ENCODE peak calls at places on chromosomes 16 and 17, in five cellular contexts. O is RWPE2, X is uterus, C is astrocyte of the cerebellum, J is AG09309. U is an unnamed sample.

GRCh38 chr16:89924298-89924924 is 1.3 kb downstream of the TUBB3 start:
- DNase-seq in J (no peak), O (peak), X (no peak), C (no peak), U (no peak)

GRCh38 chr16:71591917-71592316 is 15.0 kb upstream of the TAT start:
- DNase-seq in X (no peak), C (no peak), J (no peak), O (no peak), U (no peak)

GRCh38 chr17:81027591-81028505 is 7.1 kb upstream of the BAIAP2 start:
- DNase-seq in J (no peak), X (no peak), C (no peak), O (no peak), U (no peak)

GRCh38 chr17:65047939-65048338 is 8.6 kb downstream of the GNA13 start:
- DNase-seq in C (no peak), O (no peak), X (no peak), J (no peak), U (no peak)

GRCh38 chr17:36731806-36732205 is 130.4 kb downstream of the MRM1 start:
- DNase-seq in X (no peak), C (no peak), J (no peak), O (no peak), U (no peak)

GRCh38 chr17:50889528-50890118 is 23.5 kb upstream of the TOB1 start:
- DNase-seq in C (no peak), J (no peak), O (no peak), X (no peak), U (no peak)

GRCh38 chr17:2292100-2292499 is 11.5 kb downstream of the SMG6 start:
- DNase-seq in X (no peak), C (no peak), J (no peak), O (no peak), U (no peak)

GRCh38 chr17:19019041-19019941 is 14.7 kb upstream of the FAM83G start:
- DNase-seq in X (no peak), C (no peak), O (peak), J (no peak), U (no peak)

GRCh38 chr17:40442392-40443195 is 656 bp upstream of the IGFBP4 start:
- DNase-seq in J (no peak), C (no peak), X (peak), O (no peak), U (no peak)

GRCh38 chr17:41339571-41340169 is 11.0 kb downstream of the KRT33A start:
- DNase-seq in J (no peak), O (no peak), C (no peak), X (no peak), U (no peak)

GRCh38 chr17:61294777-61295176 is 104.9 kb upstream of the TBX2 start:
- DNase-seq in X (no peak), J (no peak), C (no peak), O (no peak), U (no peak)

GRCh38 chr16:30054959-30055553 is 10.5 kb upstream of the ALDOA start:
- DNase-seq in J (no peak), X (no peak), C (no peak), O (peak), U (no peak)

GRCh38 chr17:48545022-48545376 is at the start of gene HOXB2:
- DNase-seq in J (no peak), O (no peak), C (no peak), X (peak), U (no peak)

GRCh38 chr16:12272264-12272663 is 295.7 kb downstream of the SNX29 start:
- DNase-seq in O (peak), X (no peak), J (no peak), C (no peak), U (no peak)

GRCh38 chr17:64786337-64786736 is 124.2 kb upstream of the SMURF2 start:
- DNase-seq in X (no peak), O (no peak), C (no peak), J (no peak), U (no peak)

GRCh38 chr17:5832886-5833285 is 237.3 kb upstream of the WSCD1 start:
- DNase-seq in C (peak), O (no peak), J (no peak), X (no peak), U (peak)

GRCh38 chr16:89711601-89712475 is 8.9 kb downstream of the VPS9D1 start:
- DNase-seq in X (no peak), J (no peak), C (no peak), O (peak), U (no peak)

GRCh38 chr16:3536271-3536671 is 35.5 kb downstream of the CLUAP1 start:
- DNase-seq in O (no peak), X (no peak), J (no peak), C (peak), U (no peak)

GRCh38 chr17:75876190-75876937 is 2.0 kb downstream of the TRIM47 start:
- DNase-seq in O (peak), J (no peak), C (no peak), X (peak), U (no peak)

GRCh38 chr16:30778549-30779244 is 8.3 kb downstream of the ZNF629 start:
- DNase-seq in J (no peak), O (no peak), C (no peak), X (no peak), U (no peak)

GRCh38 chr17:44587339-44587738 is 30.1 kb downstream of the FZD2 start:
- DNase-seq in C (peak), X (peak), J (peak), O (peak), U (peak)

GRCh38 chr17:73174126-73174525 is 9.3 kb downstream of the SSTR2 start:
- DNase-seq in O (no peak), C (no peak), J (no peak), X (no peak), U (no peak)

GRCh38 chr16:77711775-77712174 is 10.5 kb upstream of the NUDT7 start:
- DNase-seq in X (no peak), J (no peak), O (no peak), C (peak), U (no peak)

GRCh38 chr17:77320046-77320445 is 179.3 kb downstream of the SEC14L1 start:
- DNase-seq in O (peak), J (no peak), X (peak), C (no peak), U (no peak)

GRCh38 chr16:11250091-11250785 is 5.8 kb downstream of the SOCS1 start:
- DNase-seq in X (no peak), O (no peak), J (no peak), C (no peak), U (no peak)

GRCh38 chr16:29146266-29146665 is 161.4 kb downstream of the LAT start:
- DNase-seq in J (no peak), O (peak), C (no peak), X (no peak), U (no peak)

GRCh38 chr16:56933828-56934598 is 2.1 kb downstream of the HERPUD1 start:
- DNase-seq in J (no peak), C (no peak), O (no peak), X (no peak), U (no peak)

GRCh38 chr17:77874303-77875050 is 84.0 kb upstream of the TNRC6C start:
- DNase-seq in J (no peak), C (no peak), O (no peak), X (no peak), U (no peak)

GRCh38 chr17:19386974-19387920 is at the start of gene MFAP4:
- DNase-seq in C (peak), J (peak), X (peak), O (no peak), U (peak)

GRCh38 chr16:67014641-67015315 is 14.2 kb upstream of the CBFB start:
- DNase-seq in X (peak), J (no peak), O (peak), C (no peak), U (no peak)

GRCh38 chr16:67016143-67016542 is 12.8 kb upstream of the CBFB start:
- DNase-seq in J (no peak), C (no peak), O (peak), X (peak), U (no peak)

GRCh38 chr16:67016681-67017450 is 12.1 kb upstream of the CBFB start:
- DNase-seq in X (peak), J (no peak), C (no peak), O (peak), U (no peak)

GRCh38 chr16:67013823-67014640 is 14.9 kb upstream of the CBFB start:
- DNase-seq in O (peak), X (peak), C (no peak), J (no peak), U (no peak)

GRCh38 chr16:67015317-67015731 is 13.6 kb upstream of the CBFB start:
- DNase-seq in C (no peak), O (peak), X (peak), J (no peak), U (no peak)
- TF ChIP-seq CTCF in C (no peak), O (peak), X (no peak), J (no peak), U (no peak)

DNA sequence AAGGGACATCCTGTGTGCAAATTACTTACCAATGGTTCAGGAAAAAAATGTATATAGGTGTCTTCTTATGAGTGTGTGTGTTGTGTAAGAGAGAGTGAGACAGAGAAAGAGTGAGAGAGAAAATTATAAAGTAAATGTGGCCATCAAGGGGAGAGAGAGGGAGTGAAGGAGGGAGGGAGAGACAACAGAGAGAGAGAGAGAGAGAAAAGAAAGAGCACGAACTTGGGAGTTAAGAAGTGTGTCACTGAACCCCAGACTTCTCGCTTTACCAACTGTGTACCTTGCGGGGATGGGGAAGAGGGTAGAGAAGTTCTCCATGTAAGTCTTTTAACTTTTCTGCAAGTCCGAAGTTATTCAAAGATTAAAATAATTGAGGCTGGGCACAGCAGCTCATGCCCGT is 28.8 kb upstream of the ARL4D start:
- DNase-seq in X (peak), O (no peak), C (no peak), J (no peak), U (no peak)
- H3K4me3 ChIP-seq in X (no peak), O (no peak), C (no peak), J (no peak), U (no peak)

GRCh38 chr16:23527961-23528634 is 17.8 kb upstream of the GGA2 start:
- DNase-seq in O (no peak), J (no peak), C (no peak), X (no peak), U (no peak)
- TF ChIP-seq CTCF in O (no peak), J (no peak), C (no peak), X (no peak), U (no peak)

GRCh38 chr17:82553210-82553930 is 33.8 kb downstream of the FOXK2 start:
- DNase-seq in C (no peak), J (no peak), X (no peak), O (no peak), U (no peak)
- H3K4me3 ChIP-seq in C (no peak), J (no peak), X (no peak), O (no peak), U (no peak)

GRCh38 chr17:68539536-68540469 is 27.6 kb downstream of the PRKAR1A start:
- DNase-seq in O (no peak), C (no peak), J (no peak), X (peak), U (peak)
- TF ChIP-seq CTCF in O (peak), C (peak), J (peak), X (peak), U (peak)

DNA sequence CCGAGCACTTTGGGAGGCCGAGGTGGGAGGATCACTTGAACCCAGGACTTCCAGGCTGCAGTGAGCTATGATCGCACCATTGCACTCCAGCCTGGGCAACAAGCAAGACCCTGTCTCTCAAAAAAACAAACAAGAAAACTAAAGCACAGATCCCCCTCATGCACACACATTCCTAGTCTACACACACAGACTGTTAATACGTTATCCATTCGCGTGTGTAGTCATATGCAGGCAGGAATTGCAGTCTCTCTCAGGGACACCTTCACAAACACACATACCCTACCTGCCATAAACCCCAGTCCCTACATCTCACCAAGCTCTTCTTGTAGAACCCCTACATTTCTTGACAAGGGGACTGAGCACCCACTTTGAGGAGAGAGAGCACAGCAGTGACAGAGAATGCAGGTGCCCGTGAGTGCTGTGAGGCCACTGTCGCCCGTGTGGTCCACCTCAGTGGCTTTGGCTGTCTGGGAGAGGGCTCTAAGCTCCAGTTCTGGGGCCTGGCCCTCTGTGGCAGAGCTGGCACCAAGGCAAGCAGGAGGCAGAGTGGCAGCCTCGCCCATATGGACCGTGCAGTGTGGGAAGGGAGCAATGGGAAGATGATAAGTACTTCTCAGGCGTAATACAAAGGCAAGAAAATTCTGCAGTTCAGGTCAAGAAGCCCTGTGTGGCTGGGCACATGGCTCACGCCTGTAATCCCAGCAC is 59.0 kb upstream of the RPH3AL start:
- DNase-seq in C (no peak), X (no peak), J (no peak), O (no peak), U (no peak)
- H3K4me3 ChIP-seq in C (peak), X (no peak), J (peak), O (no peak), U (peak)

GRCh38 chr17:33964344-33964979 is 290.6 kb upstream of the CCL2 start:
- DNase-seq in O (no peak), J (no peak), X (no peak), C (no peak), U (no peak)
- TF ChIP-seq CTCF in O (no peak), J (no peak), X (no peak), C (no peak), U (no peak)

U was measured in HFF-Myc.